ENCODE peak calls at places on chromosomes 4 and X, in eight cellular contexts. E is brain microvascular endothelial cell; N is endodermal cell; M is stimulated activated CD8-positive, alpha-beta memory T cell treated with anti-CD3 and anti-CD28 coated beads, Interleukin-4, amount 100 ng/mL, for 4 hours; P is DMS79; Y is WERI-Rb-1; T is posterior vena cava; H is AG08396. A is an unnamed sample.

GRCh38 chr4:25161599-25161960 is 1.3 kb upstream of the SEPSECS start:
- DNase-seq in H (no peak), N (no peak), P (no peak), Y (no peak), E (no peak), T (no peak), M (no peak), A (no peak)

GRCh38 chr4:1233641-1234277 is 15.2 kb downstream of the CTBP1 start:
- DNase-seq in Y (no peak), N (no peak), M (no peak), P (no peak), E (no peak), T (peak), H (peak), A (no peak)

GRCh38 chr4:71064521-71064920 is 71.1 kb downstream of the DCK start:
- DNase-seq in M (no peak), H (no peak), P (no peak), T (no peak), E (no peak), N (no peak), Y (no peak), A (no peak)

GRCh38 chr4:112099701-112100289 is 45.5 kb upstream of the FAM241A start:
- DNase-seq in T (no peak), M (no peak), P (peak), Y (no peak), H (peak), E (no peak), N (peak), A (no peak)

GRCh38 chrX:2430265-2430825 is 70.4 kb downstream of the DHRSX start:
- DNase-seq in H (no peak), M (no peak), T (no peak), E (no peak), N (no peak), P (no peak), Y (no peak), A (no peak)

GRCh38 chrX:68584221-68584620 is 63.2 kb upstream of the STARD8 start:
- DNase-seq in T (no peak), N (no peak), P (no peak), Y (no peak), E (no peak), H (no peak), M (no peak), A (no peak)

GRCh38 chr4:168511780-168512467 is 15.1 kb downstream of the PALLD start:
- DNase-seq in Y (no peak), H (no peak), M (peak), N (no peak), T (no peak), P (no peak), E (no peak), A (no peak)

GRCh38 chrX:71128915-71129765 is 10.7 kb downstream of the MED12 start:
- DNase-seq in H (peak), T (peak), M (peak), Y (peak), P (no peak), E (peak), N (peak), A (peak)

GRCh38 chr4:97664741-97665140 is 478.5 kb downstream of the STPG2 start:
- DNase-seq in M (no peak), Y (no peak), T (peak), P (no peak), E (no peak), H (no peak), N (no peak), A (no peak)

GRCh38 chr4:118834070-118834469 is 1.9 kb downstream of the SEC24D start:
- DNase-seq in Y (no peak), H (no peak), E (no peak), N (no peak), T (no peak), P (no peak), M (no peak), A (no peak)